ENCODE peak calls at places on chromosomes 4 and X, in six cellular contexts. One of them, this sample, is unnamed. For H3K36me3 and H3K4me1, the result is how much of the 10 kb centered on the place peaks cover.

GRCh38 chr4:30719363-30720020 is 677 bp upstream of the PCDH7 start:
- DNase-seq in HepG2: no peak
- DNase-seq in sigmoid colon: peak
- DNase-seq in mesenchymal stem cell: peak
- DNase-seq in upper lobe of right lung: no peak
- DNase-seq in body of pancreas: peak
- DNase-seq in this sample: peak

GRCh38 chrX:43148305-43148704 is 370.3 kb upstream of the PPP1R2C start:
- DNase-seq in sigmoid colon: no peak
- DNase-seq in mesenchymal stem cell: no peak
- DNase-seq in body of pancreas: no peak
- DNase-seq in HepG2: no peak
- DNase-seq in upper lobe of right lung: no peak
- DNase-seq in this sample: no peak

GRCh38 chr4:176478076-176478475 is 158.3 kb downstream of the SPCS3 start:
- DNase-seq in sigmoid colon: no peak
- DNase-seq in HepG2: no peak
- DNase-seq in mesenchymal stem cell: no peak
- DNase-seq in body of pancreas: no peak
- DNase-seq in upper lobe of right lung: no peak
- DNase-seq in this sample: no peak

GRCh38 chrX:10722804-10723364 is 102.5 kb upstream of the MID1 start:
- DNase-seq in body of pancreas: peak
- DNase-seq in HepG2: no peak
- DNase-seq in mesenchymal stem cell: peak
- DNase-seq in upper lobe of right lung: no peak
- DNase-seq in sigmoid colon: peak
- DNase-seq in this sample: peak

GRCh38 chr4:127810551-127810950 is 28.4 kb downstream of the HSPA4L start:
- DNase-seq in sigmoid colon: no peak
- DNase-seq in HepG2: no peak
- DNase-seq in body of pancreas: no peak
- DNase-seq in mesenchymal stem cell: no peak
- DNase-seq in upper lobe of right lung: no peak
- DNase-seq in this sample: no peak

GRCh38 chrX:49155243-49155899 is 7.2 kb upstream of the MAGIX start:
- DNase-seq in HepG2: no peak
- DNase-seq in mesenchymal stem cell: peak
- DNase-seq in body of pancreas: peak
- DNase-seq in sigmoid colon: peak
- DNase-seq in upper lobe of right lung: no peak
- DNase-seq in this sample: peak

GRCh38 chr4:185880571-185880970 is 68.6 kb upstream of the SORBS2 start:
- DNase-seq in mesenchymal stem cell: no peak
- DNase-seq in sigmoid colon: no peak
- DNase-seq in upper lobe of right lung: no peak
- DNase-seq in HepG2: peak
- DNase-seq in body of pancreas: no peak
- DNase-seq in this sample: no peak

GRCh38 chr4:184671101-184671500 is 21.6 kb downstream of the PRIMPOL start:
- DNase-seq in sigmoid colon: no peak
- DNase-seq in body of pancreas: no peak
- DNase-seq in upper lobe of right lung: no peak
- DNase-seq in mesenchymal stem cell: no peak
- DNase-seq in HepG2: no peak
- DNase-seq in this sample: no peak

GRCh38 chr4:89056953-89057398 is at the start of gene FAM13A:
- DNase-seq in mesenchymal stem cell: peak
- DNase-seq in sigmoid colon: peak
- DNase-seq in body of pancreas: peak
- DNase-seq in HepG2: peak
- DNase-seq in upper lobe of right lung: peak
- DNase-seq in this sample: peak

GRCh38 chr4:87896020-87896621 is 63.4 kb downstream of the MEPE start:
- DNase-seq in upper lobe of right lung: no peak
- DNase-seq in mesenchymal stem cell: peak
- DNase-seq in body of pancreas: no peak
- DNase-seq in sigmoid colon: no peak
- DNase-seq in HepG2: peak
- DNase-seq in this sample: no peak

GRCh38 chr4:14399919-14400706 is 602.2 kb upstream of the CPEB2 start:
- DNase-seq in body of pancreas: no peak
- DNase-seq in HepG2: no peak
- DNase-seq in upper lobe of right lung: no peak
- DNase-seq in sigmoid colon: no peak
- DNase-seq in mesenchymal stem cell: no peak
- DNase-seq in this sample: no peak

GRCh38 chr4:163744861-163745260 is 250.4 kb downstream of the TMA16 start:
- DNase-seq in mesenchymal stem cell: no peak
- DNase-seq in upper lobe of right lung: no peak
- DNase-seq in body of pancreas: no peak
- DNase-seq in HepG2: no peak
- DNase-seq in sigmoid colon: no peak
- DNase-seq in this sample: no peak

GRCh38 chr4:122293374-122294365 is 85.1 kb upstream of the ADAD1 start:
- DNase-seq in sigmoid colon: no peak
- DNase-seq in upper lobe of right lung: no peak
- DNase-seq in HepG2: no peak
- DNase-seq in mesenchymal stem cell: no peak
- DNase-seq in body of pancreas: no peak
- DNase-seq in this sample: no peak
- H3K36me3 ChIP-seq in sigmoid colon: under half
- H3K36me3 ChIP-seq in upper lobe of right lung: under half
- H3K36me3 ChIP-seq in HepG2: under half
- H3K36me3 ChIP-seq in mesenchymal stem cell: under half
- H3K36me3 ChIP-seq in body of pancreas: under half
- H3K36me3 ChIP-seq in this sample: under half

DNA sequence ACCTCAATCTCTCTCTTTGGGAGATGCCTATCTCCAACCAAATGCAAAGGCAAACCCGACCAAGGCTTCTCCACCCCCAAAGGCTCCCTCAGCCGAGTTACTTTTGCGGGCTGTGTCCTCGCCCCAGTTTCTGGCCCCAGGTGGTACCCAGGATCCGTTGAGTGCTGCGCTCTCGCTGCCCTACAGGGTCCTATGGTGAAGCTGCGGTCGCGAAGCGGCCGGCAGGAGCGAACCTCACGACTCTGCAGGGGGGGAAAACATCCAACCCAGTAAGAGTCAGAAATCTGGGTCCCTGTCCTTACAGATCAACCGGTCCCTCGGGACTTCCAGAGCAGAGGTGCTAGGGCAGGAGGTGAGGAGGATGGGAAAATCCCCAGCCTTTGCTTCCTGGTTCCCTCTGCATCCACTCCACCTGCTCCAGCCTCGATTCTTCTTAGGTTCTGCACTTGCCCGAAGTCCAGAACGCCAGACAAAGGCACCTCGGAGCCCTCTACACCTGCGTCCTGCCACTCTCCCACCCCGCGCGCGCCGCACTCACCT is 463 bp downstream of the HS3ST1 start:
- DNase-seq in body of pancreas: no peak
- DNase-seq in HepG2: no peak
- DNase-seq in upper lobe of right lung: no peak
- DNase-seq in mesenchymal stem cell: peak
- DNase-seq in sigmoid colon: no peak
- DNase-seq in this sample: no peak
- H3K4me1 ChIP-seq in body of pancreas: under half
- H3K4me1 ChIP-seq in HepG2: under half
- H3K4me1 ChIP-seq in upper lobe of right lung: under half
- H3K4me1 ChIP-seq in mesenchymal stem cell: under half
- H3K4me1 ChIP-seq in sigmoid colon: under half
- H3K4me1 ChIP-seq in this sample: under half

GRCh38 chr4:170079981-170080380 is 9.8 kb downstream of the AADAT start:
- DNase-seq in upper lobe of right lung: no peak
- DNase-seq in mesenchymal stem cell: no peak
- DNase-seq in sigmoid colon: no peak
- DNase-seq in HepG2: no peak
- DNase-seq in body of pancreas: no peak
- DNase-seq in this sample: no peak

GRCh38 chr4:170088686-170089085 is 1.1 kb downstream of the AADAT start:
- DNase-seq in upper lobe of right lung: no peak
- DNase-seq in mesenchymal stem cell: peak
- DNase-seq in sigmoid colon: no peak
- DNase-seq in HepG2: no peak
- DNase-seq in body of pancreas: no peak
- DNase-seq in this sample: no peak

GRCh38 chr4:170080496-170080895 is 9.3 kb downstream of the AADAT start:
- DNase-seq in sigmoid colon: no peak
- DNase-seq in HepG2: no peak
- DNase-seq in body of pancreas: no peak
- DNase-seq in upper lobe of right lung: no peak
- DNase-seq in mesenchymal stem cell: no peak
- DNase-seq in this sample: no peak

GRCh38 chr4:170087163-170087700 is 2.5 kb downstream of the AADAT start:
- DNase-seq in sigmoid colon: no peak
- DNase-seq in body of pancreas: no peak
- DNase-seq in mesenchymal stem cell: no peak
- DNase-seq in HepG2: no peak
- DNase-seq in upper lobe of right lung: no peak
- DNase-seq in this sample: no peak

DNA sequence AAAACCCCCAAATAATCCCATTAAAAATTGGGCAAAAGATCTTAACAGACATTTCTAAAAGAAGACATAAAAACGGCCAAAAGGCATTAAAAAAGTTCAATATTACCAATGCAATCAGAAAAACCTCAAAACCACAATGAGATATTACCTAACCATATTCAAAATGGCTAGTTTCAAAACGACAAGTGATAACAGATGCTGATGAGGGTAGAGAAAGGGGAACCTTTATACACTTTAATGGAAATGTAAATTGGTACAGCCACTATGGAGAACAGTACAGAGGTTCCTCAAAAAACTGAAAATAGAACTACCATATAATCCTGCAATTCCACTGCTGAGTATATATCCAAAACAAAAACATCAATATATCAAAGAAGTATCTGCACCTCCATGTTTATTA is 6.2 kb downstream of the AADAT start:
- DNase-seq in body of pancreas: no peak
- DNase-seq in sigmoid colon: no peak
- DNase-seq in mesenchymal stem cell: no peak
- DNase-seq in HepG2: no peak
- DNase-seq in upper lobe of right lung: no peak
- DNase-seq in this sample: no peak
- H3K36me3 ChIP-seq in body of pancreas: under half
- H3K36me3 ChIP-seq in sigmoid colon: under half
- H3K36me3 ChIP-seq in mesenchymal stem cell: under half
- H3K36me3 ChIP-seq in HepG2: under half
- H3K36me3 ChIP-seq in upper lobe of right lung: under half
- H3K36me3 ChIP-seq in this sample: under half

DNA sequence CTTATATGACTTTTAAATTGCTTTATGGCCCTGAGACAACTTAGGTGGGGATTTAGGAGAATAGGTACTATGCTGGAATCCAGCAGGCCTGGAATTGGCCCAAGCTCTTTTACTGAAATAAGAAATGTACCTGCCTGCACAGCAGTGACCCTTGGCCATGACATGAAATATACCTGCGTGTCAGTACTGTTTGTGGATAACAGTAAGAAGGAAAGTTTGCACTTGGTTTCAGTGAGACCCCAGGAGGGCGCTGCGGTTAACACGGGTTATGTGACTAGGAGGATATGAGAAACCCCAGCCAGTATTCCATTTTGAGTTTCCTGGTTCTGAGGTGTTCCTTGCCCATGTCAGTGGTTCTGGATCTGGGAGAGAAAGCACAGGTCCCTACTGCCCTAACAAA is 5.3 kb downstream of the MTM1 start:
- DNase-seq in upper lobe of right lung: no peak
- DNase-seq in mesenchymal stem cell: no peak
- DNase-seq in body of pancreas: no peak
- DNase-seq in sigmoid colon: no peak
- DNase-seq in HepG2: no peak
- DNase-seq in this sample: no peak
- H3K4me1 ChIP-seq in upper lobe of right lung: under half
- H3K4me1 ChIP-seq in mesenchymal stem cell: under half
- H3K4me1 ChIP-seq in body of pancreas: under half
- H3K4me1 ChIP-seq in sigmoid colon: under half
- H3K4me1 ChIP-seq in HepG2: half or more
- H3K4me1 ChIP-seq in this sample: under half

GRCh38 chr4:26985836-26986235 is 125.2 kb downstream of the STIM2 start:
- DNase-seq in HepG2: no peak
- DNase-seq in sigmoid colon: no peak
- DNase-seq in body of pancreas: no peak
- DNase-seq in upper lobe of right lung: no peak
- DNase-seq in mesenchymal stem cell: no peak
- DNase-seq in this sample: no peak

GRCh38 chr4:26987191-26987590 is 126.5 kb downstream of the STIM2 start:
- DNase-seq in upper lobe of right lung: no peak
- DNase-seq in mesenchymal stem cell: no peak
- DNase-seq in body of pancreas: no peak
- DNase-seq in sigmoid colon: no peak
- DNase-seq in HepG2: no peak
- DNase-seq in this sample: no peak

GRCh38 chr4:26984896-26985295 is 124.3 kb downstream of the STIM2 start:
- DNase-seq in sigmoid colon: no peak
- DNase-seq in mesenchymal stem cell: no peak
- DNase-seq in body of pancreas: no peak
- DNase-seq in upper lobe of right lung: no peak
- DNase-seq in HepG2: no peak
- DNase-seq in this sample: no peak
- H3K36me3 ChIP-seq in sigmoid colon: under half
- H3K36me3 ChIP-seq in mesenchymal stem cell: under half
- H3K36me3 ChIP-seq in body of pancreas: under half
- H3K36me3 ChIP-seq in upper lobe of right lung: under half
- H3K36me3 ChIP-seq in HepG2: under half
- H3K36me3 ChIP-seq in this sample: under half

DNA sequence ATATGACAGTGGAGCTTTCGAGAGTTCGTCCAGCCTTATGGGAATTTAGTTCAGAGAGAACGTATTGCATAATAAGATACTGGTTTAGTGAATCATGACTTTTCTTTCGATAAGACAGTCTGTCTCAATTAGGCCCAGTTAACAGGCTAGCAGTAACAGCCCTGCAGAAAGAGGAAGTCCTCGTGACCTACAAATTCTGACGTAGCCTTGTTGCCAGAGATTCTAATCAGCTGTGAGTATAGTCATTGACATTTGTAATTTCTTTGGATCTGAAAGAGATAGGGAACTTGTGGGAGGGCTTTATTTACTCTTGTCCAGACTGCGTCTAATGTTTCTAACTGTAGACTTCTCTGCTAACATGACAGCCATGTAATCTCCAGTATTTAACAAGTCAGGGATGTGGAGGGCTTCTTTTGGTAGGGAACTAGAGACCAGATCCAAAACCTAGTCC is 15.8 kb downstream of the ART3 start:
- DNase-seq in upper lobe of right lung: no peak
- DNase-seq in sigmoid colon: no peak
- DNase-seq in body of pancreas: peak
- DNase-seq in mesenchymal stem cell: peak
- DNase-seq in HepG2: peak
- DNase-seq in this sample: no peak
- H3K4me1 ChIP-seq in upper lobe of right lung: under half
- H3K4me1 ChIP-seq in sigmoid colon: under half
- H3K4me1 ChIP-seq in body of pancreas: under half
- H3K4me1 ChIP-seq in mesenchymal stem cell: under half
- H3K4me1 ChIP-seq in HepG2: under half
- H3K4me1 ChIP-seq in this sample: under half

This sample was measured in Caco-2.